ENCODE peak calls at places on chromosomes 13 and 19, in four cellular contexts. One of them, this sample, is unnamed. For H3K36me3 and H3K4me1, the result is how much of the 10 kb centered on the place peaks cover.

GRCh38 chr19:49387936-49388372 is at the start of gene KASH5:
- DNase-seq in ovary: peak
- DNase-seq in body of pancreas: peak
- DNase-seq in aorta: peak
- DNase-seq in this sample: peak

GRCh38 chr19:52638601-52639000 is 446 bp upstream of the ZNF83 start:
- DNase-seq in ovary: peak
- DNase-seq in body of pancreas: no peak
- DNase-seq in aorta: peak
- DNase-seq in this sample: no peak

GRCh38 chr13:20426766-20427448 is 98.8 kb downstream of the CRYL1 start:
- DNase-seq in ovary: no peak
- DNase-seq in body of pancreas: no peak
- DNase-seq in aorta: no peak
- DNase-seq in this sample: no peak

GRCh38 chr13:114024603-114025431 is 50.9 kb upstream of the C13orf46 start:
- DNase-seq in ovary: no peak
- DNase-seq in body of pancreas: no peak
- DNase-seq in aorta: no peak
- DNase-seq in this sample: no peak

GRCh38 chr19:495440-496332 is 600 bp upstream of the MADCAM1 start:
- DNase-seq in ovary: no peak
- DNase-seq in body of pancreas: no peak
- DNase-seq in aorta: no peak
- DNase-seq in this sample: peak

GRCh38 chr13:44131069-44131614 is 242.5 kb upstream of the SERP2 start:
- DNase-seq in ovary: no peak
- DNase-seq in body of pancreas: no peak
- DNase-seq in aorta: no peak
- DNase-seq in this sample: no peak

GRCh38 chr19:14952767-14953166 is 11.5 kb downstream of the OR7C2 start:
- DNase-seq in ovary: no peak
- DNase-seq in body of pancreas: no peak
- DNase-seq in aorta: no peak
- DNase-seq in this sample: no peak

GRCh38 chr19:13300421-13301030 is 150.3 kb downstream of the IER2 start:
- DNase-seq in ovary: no peak
- DNase-seq in body of pancreas: no peak
- DNase-seq in aorta: no peak
- DNase-seq in this sample: no peak

GRCh38 chr13:34408635-34409034 is 533.4 kb upstream of the NBEA start:
- DNase-seq in ovary: no peak
- DNase-seq in body of pancreas: no peak
- DNase-seq in aorta: no peak
- DNase-seq in this sample: no peak

GRCh38 chr13:28056426-28056825 is 44.0 kb downstream of the FLT3 start:
- DNase-seq in ovary: no peak
- DNase-seq in body of pancreas: no peak
- DNase-seq in aorta: no peak
- DNase-seq in this sample: no peak

GRCh38 chr19:51018745-51019543 is 565 bp downstream of the KLK10 start:
- DNase-seq in ovary: peak
- DNase-seq in body of pancreas: no peak
- DNase-seq in aorta: no peak
- DNase-seq in this sample: no peak

GRCh38 chr19:40831502-40832430 is 18.5 kb downstream of the CYP2A6 start:
- DNase-seq in ovary: no peak
- DNase-seq in body of pancreas: peak
- DNase-seq in aorta: no peak
- DNase-seq in this sample: no peak

GRCh38 chr19:329876-330275 is 14.7 kb downstream of the MIER2 start:
- DNase-seq in ovary: no peak
- DNase-seq in body of pancreas: no peak
- DNase-seq in aorta: no peak
- DNase-seq in this sample: no peak

GRCh38 chr13:67776171-67776570 is 546.0 kb upstream of the PCDH9 start:
- DNase-seq in ovary: no peak
- DNase-seq in body of pancreas: no peak
- DNase-seq in aorta: no peak
- DNase-seq in this sample: no peak

GRCh38 chr19:2636897-2637683 is 65.4 kb downstream of the GNG7 start:
- DNase-seq in ovary: peak
- DNase-seq in body of pancreas: peak
- DNase-seq in aorta: peak
- DNase-seq in this sample: peak

GRCh38 chr19:19355606-19356139 is 35.0 kb downstream of the MAU2 start:
- DNase-seq in ovary: no peak
- DNase-seq in body of pancreas: no peak
- DNase-seq in aorta: no peak
- DNase-seq in this sample: no peak
- H3K36me3 ChIP-seq in ovary: under half
- H3K36me3 ChIP-seq in body of pancreas: under half
- H3K36me3 ChIP-seq in aorta: under half
- H3K36me3 ChIP-seq in this sample: under half

DNA sequence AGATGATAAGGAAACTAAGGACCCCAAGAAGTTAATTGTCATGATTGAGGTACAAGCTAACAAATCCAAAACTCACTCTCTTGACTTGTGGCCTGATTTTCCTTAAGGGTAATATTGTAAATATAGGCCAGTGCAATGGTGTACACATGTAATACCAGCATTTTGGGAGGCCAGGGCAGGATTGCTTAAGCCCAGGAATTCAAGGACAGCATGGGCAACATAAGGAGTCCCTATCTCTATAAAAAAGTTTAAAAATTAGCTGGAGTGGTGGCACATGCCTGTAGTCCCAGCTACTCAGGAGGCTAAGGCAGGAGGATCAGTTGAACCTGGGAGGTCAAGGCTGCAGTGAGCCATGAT is 28.7 kb upstream of the GARRE1 start:
- DNase-seq in ovary: no peak
- DNase-seq in body of pancreas: no peak
- DNase-seq in aorta: no peak
- DNase-seq in this sample: no peak
- H3K4me1 ChIP-seq in ovary: under half
- H3K4me1 ChIP-seq in body of pancreas: under half
- H3K4me1 ChIP-seq in aorta: under half
- H3K4me1 ChIP-seq in this sample: under half

GRCh38 chr19:47756953-47757608 is 11.7 kb downstream of the NOP53 start:
- DNase-seq in ovary: no peak
- DNase-seq in body of pancreas: peak
- DNase-seq in aorta: no peak
- DNase-seq in this sample: no peak
- H3K36me3 ChIP-seq in ovary: under half
- H3K36me3 ChIP-seq in body of pancreas: under half
- H3K36me3 ChIP-seq in aorta: under half
- H3K36me3 ChIP-seq in this sample: under half

DNA sequence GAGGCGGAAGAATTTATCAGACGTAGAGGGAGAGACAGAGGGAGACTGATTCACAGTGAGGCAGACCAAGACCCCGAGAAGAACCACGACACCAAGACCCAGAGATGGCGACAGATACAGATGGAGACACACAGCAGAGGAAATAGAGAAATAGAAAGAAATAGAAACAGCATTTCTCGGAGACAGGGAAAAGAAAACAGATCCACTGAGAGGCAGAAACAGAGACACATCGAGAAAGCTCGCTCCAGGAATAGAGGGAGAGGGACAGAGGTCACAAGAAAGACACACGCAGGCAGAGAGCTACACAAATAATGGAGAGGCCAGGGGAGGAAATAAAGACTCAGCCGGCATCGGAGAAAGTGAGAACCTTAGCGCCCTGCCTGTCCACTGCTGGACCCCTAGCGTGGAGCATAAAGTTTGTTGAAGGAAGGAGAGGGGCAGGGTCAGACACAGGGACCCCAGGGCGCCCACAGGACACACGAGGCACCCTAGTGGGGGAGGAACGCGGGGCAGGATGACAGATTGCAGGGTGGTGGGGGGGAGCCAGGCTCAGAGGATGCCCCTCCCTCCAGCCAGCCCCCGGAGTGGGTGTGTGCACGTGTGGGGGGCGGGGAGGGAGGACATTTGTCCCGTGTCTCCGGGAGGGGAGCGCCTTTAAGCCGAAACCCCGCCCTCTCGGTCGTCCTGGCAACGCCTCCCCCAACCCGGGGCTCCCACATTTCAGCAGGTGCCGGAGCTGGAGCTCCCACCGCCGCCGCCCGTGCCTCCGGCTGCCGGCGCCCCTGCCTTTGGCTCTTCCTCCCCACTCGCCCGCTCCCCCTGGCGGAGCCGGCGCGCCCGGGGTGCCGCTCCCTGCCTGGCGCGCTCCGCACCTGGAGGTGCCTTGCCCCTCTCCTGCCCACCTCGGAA is at the start of gene PRKCG:
- DNase-seq in ovary: no peak
- DNase-seq in body of pancreas: peak
- DNase-seq in aorta: peak
- DNase-seq in this sample: no peak
- H3K4me1 ChIP-seq in ovary: under half
- H3K4me1 ChIP-seq in body of pancreas: under half
- H3K4me1 ChIP-seq in aorta: under half
- H3K4me1 ChIP-seq in this sample: under half

GRCh38 chr19:18144361-18144760 is 8.6 kb upstream of the PIK3R2 start:
- DNase-seq in ovary: no peak
- DNase-seq in body of pancreas: no peak
- DNase-seq in aorta: no peak
- DNase-seq in this sample: no peak

GRCh38 chr19:18141031-18141430 is 11.9 kb upstream of the PIK3R2 start:
- DNase-seq in ovary: no peak
- DNase-seq in body of pancreas: no peak
- DNase-seq in aorta: no peak
- DNase-seq in this sample: no peak

GRCh38 chr19:18144906-18145305 is 8.1 kb upstream of the PIK3R2 start:
- DNase-seq in ovary: no peak
- DNase-seq in body of pancreas: no peak
- DNase-seq in aorta: no peak
- DNase-seq in this sample: no peak

GRCh38 chr19:18145391-18145999 is 7.5 kb upstream of the PIK3R2 start:
- DNase-seq in ovary: no peak
- DNase-seq in body of pancreas: no peak
- DNase-seq in aorta: no peak
- DNase-seq in this sample: no peak

DNA sequence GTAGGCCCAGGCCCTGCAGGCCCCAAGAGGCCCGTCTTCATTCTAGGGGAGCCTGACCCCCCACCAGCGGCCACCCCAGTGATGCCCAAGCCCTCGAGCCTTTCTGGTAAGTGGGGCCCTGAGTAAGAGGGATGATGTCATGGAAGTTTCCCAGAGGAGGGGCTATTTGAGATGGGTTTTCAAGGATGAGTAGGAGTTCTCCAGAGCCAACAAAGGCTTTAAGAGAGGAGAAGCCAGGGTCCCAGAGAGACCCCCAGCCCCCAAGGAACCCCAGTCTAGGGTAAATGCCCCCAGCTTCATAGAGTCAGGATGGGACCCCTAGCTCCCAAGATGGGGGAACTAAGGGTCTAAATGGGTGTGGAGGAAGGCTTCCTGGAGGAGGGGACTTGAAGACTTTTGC is 9.1 kb upstream of the PIK3R2 start:
- DNase-seq in ovary: no peak
- DNase-seq in body of pancreas: no peak
- DNase-seq in aorta: no peak
- DNase-seq in this sample: no peak
- H3K36me3 ChIP-seq in ovary: under half
- H3K36me3 ChIP-seq in body of pancreas: under half
- H3K36me3 ChIP-seq in aorta: under half
- H3K36me3 ChIP-seq in this sample: under half

GRCh38 chr19:4390017-4390861 is 10.1 kb downstream of the SH3GL1 start:
- DNase-seq in ovary: peak
- DNase-seq in body of pancreas: peak
- DNase-seq in aorta: peak
- DNase-seq in this sample: peak
- H3K4me1 ChIP-seq in ovary: under half
- H3K4me1 ChIP-seq in body of pancreas: half or more
- H3K4me1 ChIP-seq in aorta: under half
- H3K4me1 ChIP-seq in this sample: half or more

GRCh38 chr13:60410299-60410698 is 13.3 kb downstream of the TDRD3 start:
- DNase-seq in ovary: no peak
- DNase-seq in body of pancreas: no peak
- DNase-seq in aorta: no peak
- DNase-seq in this sample: no peak
- H3K36me3 ChIP-seq in ovary: under half
- H3K36me3 ChIP-seq in body of pancreas: under half
- H3K36me3 ChIP-seq in aorta: under half
- H3K36me3 ChIP-seq in this sample: under half

DNA sequence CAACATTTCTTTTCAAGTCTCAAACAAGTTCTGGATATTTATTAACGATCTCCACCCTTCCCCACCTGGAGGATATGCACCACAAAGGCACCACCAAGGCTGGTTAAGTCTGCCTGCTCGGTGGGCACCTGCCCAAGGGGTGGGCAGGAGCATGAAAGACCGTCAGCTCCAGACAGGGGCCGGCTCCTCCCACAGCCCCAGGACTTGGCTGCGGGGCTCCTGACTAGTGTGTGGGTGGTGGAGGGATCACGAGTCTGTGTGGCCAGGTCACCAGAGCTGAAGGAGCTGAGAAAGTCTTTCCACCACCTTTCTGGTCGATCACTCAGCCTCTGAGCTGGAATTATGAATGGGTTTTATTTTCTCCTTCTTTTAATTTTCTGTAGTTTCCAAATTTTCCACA is 7.8 kb downstream of the SLC7A1 start:
- DNase-seq in ovary: no peak
- DNase-seq in body of pancreas: no peak
- DNase-seq in aorta: no peak
- DNase-seq in this sample: no peak
- H3K4me1 ChIP-seq in ovary: under half
- H3K4me1 ChIP-seq in body of pancreas: under half
- H3K4me1 ChIP-seq in aorta: under half
- H3K4me1 ChIP-seq in this sample: under half

GRCh38 chr19:8571006-8571411 is 6.2 kb downstream of the MYO1F start:
- DNase-seq in ovary: no peak
- DNase-seq in body of pancreas: peak
- DNase-seq in aorta: peak
- DNase-seq in this sample: no peak
- H3K36me3 ChIP-seq in ovary: under half
- H3K36me3 ChIP-seq in body of pancreas: under half
- H3K36me3 ChIP-seq in aorta: under half
- H3K36me3 ChIP-seq in this sample: under half

DNA sequence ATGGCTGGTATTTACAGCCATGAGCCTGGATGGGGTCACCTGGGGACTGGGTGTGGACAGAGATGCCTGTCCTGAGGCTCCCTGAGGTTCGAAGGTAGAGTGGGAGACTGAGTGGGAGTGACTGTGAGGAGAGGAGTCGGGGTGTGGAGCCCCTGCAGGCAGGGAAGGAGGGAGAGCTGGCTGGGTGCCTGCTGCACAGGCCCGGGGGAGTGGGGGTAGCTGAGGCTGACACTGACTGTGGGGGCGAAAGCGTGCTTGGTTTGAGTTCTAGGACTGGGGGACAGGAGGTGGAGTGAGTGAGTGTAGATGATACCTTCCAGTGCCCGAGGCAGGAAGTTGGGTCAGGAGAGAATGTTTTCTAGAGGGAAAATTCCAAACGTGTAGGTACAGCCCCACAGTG is 7.1 kb downstream of the RAB11B start:
- DNase-seq in ovary: no peak
- DNase-seq in body of pancreas: no peak
- DNase-seq in aorta: no peak
- DNase-seq in this sample: no peak
- H3K4me1 ChIP-seq in ovary: under half
- H3K4me1 ChIP-seq in body of pancreas: half or more
- H3K4me1 ChIP-seq in aorta: under half
- H3K4me1 ChIP-seq in this sample: under half